ENCODE peak calls at places on chromosomes 4 and X, in six cellular contexts. A, Y, T, J, S and L are unnamed samples.

GRCh38 chr4:128565565-128566186 is 243.8 kb upstream of the JADE1 start:
- DNase-seq in Y (no peak), S (no peak), J (peak; percentile 67), T (peak; percentile 66), A (no peak), L (no peak)

GRCh38 chr4:129223955-129224354 is 128.0 kb downstream of the C4orf33 start:
- DNase-seq in A (no peak), J (no peak), S (no peak), T (no peak), Y (no peak), L (no peak)

GRCh38 chr4:8495803-8496202 is 55.2 kb downstream of the TRMT44 start:
- DNase-seq in S (no peak), T (no peak), Y (no peak), J (no peak), A (no peak), L (no peak)

GRCh38 chr4:35760706-35761278 is 483.5 kb downstream of the ARAP2 start:
- DNase-seq in S (no peak), A (no peak), Y (no peak), T (no peak), J (no peak), L (no peak)

GRCh38 chrX:129945131-129945530 is 37.3 kb upstream of the BCORL1 start:
- DNase-seq in J (peak; percentile 40), Y (no peak), T (peak; percentile 18), S (no peak), A (no peak), L (no peak)

GRCh38 chr4:76486588-76487276 is 51.7 kb downstream of the SHROOM3 start:
- DNase-seq in Y (no peak), T (no peak), S (no peak), J (no peak), A (no peak), L (no peak)

GRCh38 chrX:113522814-113523213 is 682.2 kb upstream of the AMOT start:
- DNase-seq in S (no peak), Y (no peak), T (peak; percentile 30), J (no peak), A (no peak), L (no peak)

GRCh38 chr4:141630854-141631253 is 5.5 kb upstream of the IL15 start:
- DNase-seq in A (no peak), Y (no peak), T (no peak), J (no peak), S (no peak), L (no peak)

GRCh38 chr4:113591982-113592381 is 169.6 kb downstream of the CAMK2D start:
- DNase-seq in J (no peak), Y (no peak), S (no peak), A (no peak), T (peak; percentile 65), L (no peak)

GRCh38 chr4:140052050-140052449 is 101.9 kb downstream of the MAML3 start:
- DNase-seq in Y (no peak), J (peak; percentile 54), T (peak; percentile 61), A (no peak), S (no peak), L (no peak)

GRCh38 chr4:128275351-128275750 is 12.3 kb downstream of the PGRMC2 start:
- DNase-seq in Y (no peak), T (no peak), J (peak; percentile 73), A (no peak), S (no peak), L (no peak)

GRCh38 chr4:155735506-155735905 is 23.3 kb upstream of the GUCY1B1 start:
- DNase-seq in T (peak; percentile 47), S (no peak), J (no peak), A (no peak), Y (no peak), L (no peak)

GRCh38 chrX:14997271-14997670 is 124.0 kb downstream of the MOSPD2 start:
- DNase-seq in A (no peak), S (no peak), Y (no peak), J (no peak), T (no peak), L (no peak)

GRCh38 chr4:168685136-168685535 is 188.3 kb downstream of the PALLD start:
- DNase-seq in T (no peak), J (no peak), S (no peak), Y (no peak), A (no peak), L (no peak)

GRCh38 chr4:179709961-179710624 is 2267.9 kb upstream of the AGA start:
- DNase-seq in A (no peak), S (no peak), T (no peak), Y (no peak), J (no peak), L (no peak)

GRCh38 chr4:123941306-123941705 is 544.7 kb downstream of the SPRY1 start:
- DNase-seq in J (peak; percentile 6), S (no peak), T (peak; percentile 29), A (no peak), Y (no peak), L (no peak)

GRCh38 chrX:118795528-118795927 is 28.1 kb upstream of the ZCCHC12 start:
- DNase-seq in A (no peak), J (no peak), S (no peak), Y (no peak), T (peak; percentile 14), L (no peak)

GRCh38 chr4:87026795-87027495 is 92.1 kb downstream of the AFF1 start:
- DNase-seq in J (no peak), A (no peak), Y (no peak), S (peak; percentile 77), T (no peak), L (no peak)